ENCODE peak calls at places on chromosomes 6 and 20, in five cellular contexts. One of them, this sample, is unnamed.

GRCh38 chr20:22949710-22950109 is 85.4 kb upstream of the SSTR4 start:
- DNase-seq in GM20000: no peak
- DNase-seq in activated T-helper 1 cell treated with Interleukin-2 at 50 U/mL for 16 hours: no peak
- DNase-seq in left colon: no peak
- DNase-seq in fibroblast of the aortic adventitia: no peak
- DNase-seq in this sample: no peak

GRCh38 chr6:148044261-148044731 is 298.3 kb upstream of the SASH1 start:
- DNase-seq in GM20000: no peak
- DNase-seq in activated T-helper 1 cell treated with Interleukin-2 at 50 U/mL for 16 hours: no peak
- DNase-seq in left colon: no peak
- DNase-seq in fibroblast of the aortic adventitia: no peak
- DNase-seq in this sample: no peak

GRCh38 chr6:53369876-53370515 is 21.2 kb upstream of the ELOVL5 start:
- DNase-seq in GM20000: no peak
- DNase-seq in activated T-helper 1 cell treated with Interleukin-2 at 50 U/mL for 16 hours: no peak
- DNase-seq in left colon: no peak
- DNase-seq in fibroblast of the aortic adventitia: no peak
- DNase-seq in this sample: no peak

GRCh38 chr6:13375360-13375878 is 47.1 kb upstream of the TBC1D7 start:
- DNase-seq in GM20000: peak
- DNase-seq in activated T-helper 1 cell treated with Interleukin-2 at 50 U/mL for 16 hours: no peak
- DNase-seq in left colon: no peak
- DNase-seq in fibroblast of the aortic adventitia: no peak
- DNase-seq in this sample: no peak

GRCh38 chr20:52192296-52193007 is 873 bp upstream of the ZFP64 start:
- DNase-seq in GM20000: peak
- DNase-seq in activated T-helper 1 cell treated with Interleukin-2 at 50 U/mL for 16 hours: no peak
- DNase-seq in left colon: no peak
- DNase-seq in fibroblast of the aortic adventitia: peak
- DNase-seq in this sample: peak

GRCh38 chr6:117711369-117711768 is 36.1 kb downstream of the NUS1 start:
- DNase-seq in GM20000: no peak
- DNase-seq in activated T-helper 1 cell treated with Interleukin-2 at 50 U/mL for 16 hours: no peak
- DNase-seq in left colon: no peak
- DNase-seq in fibroblast of the aortic adventitia: no peak
- DNase-seq in this sample: peak

GRCh38 chr20:14489544-14489943 is 152.1 kb upstream of the FLRT3 start:
- DNase-seq in GM20000: no peak
- DNase-seq in activated T-helper 1 cell treated with Interleukin-2 at 50 U/mL for 16 hours: no peak
- DNase-seq in left colon: no peak
- DNase-seq in fibroblast of the aortic adventitia: no peak
- DNase-seq in this sample: no peak

GRCh38 chr6:2876210-2877056 is 26.7 kb downstream of the SERPINB9 start:
- DNase-seq in GM20000: peak
- DNase-seq in activated T-helper 1 cell treated with Interleukin-2 at 50 U/mL for 16 hours: no peak
- DNase-seq in left colon: peak
- DNase-seq in fibroblast of the aortic adventitia: peak
- DNase-seq in this sample: peak

GRCh38 chr6:34510299-34510698 is 44.4 kb downstream of the PACSIN1 start:
- DNase-seq in GM20000: no peak
- DNase-seq in activated T-helper 1 cell treated with Interleukin-2 at 50 U/mL for 16 hours: no peak
- DNase-seq in left colon: no peak
- DNase-seq in fibroblast of the aortic adventitia: no peak
- DNase-seq in this sample: no peak

GRCh38 chr20:4113546-4113945 is 98.2 kb upstream of the RNF24 start:
- DNase-seq in GM20000: no peak
- DNase-seq in activated T-helper 1 cell treated with Interleukin-2 at 50 U/mL for 16 hours: no peak
- DNase-seq in left colon: no peak
- DNase-seq in fibroblast of the aortic adventitia: no peak
- DNase-seq in this sample: peak

GRCh38 chr6:39225946-39226437 is 3.3 kb downstream of the KCNK5 start:
- DNase-seq in GM20000: peak
- DNase-seq in activated T-helper 1 cell treated with Interleukin-2 at 50 U/mL for 16 hours: peak
- DNase-seq in left colon: no peak
- DNase-seq in fibroblast of the aortic adventitia: no peak
- DNase-seq in this sample: no peak

GRCh38 chr6:106339334-106340029 is 13.9 kb upstream of the ATG5 start:
- DNase-seq in GM20000: peak
- DNase-seq in activated T-helper 1 cell treated with Interleukin-2 at 50 U/mL for 16 hours: no peak
- DNase-seq in left colon: peak
- DNase-seq in fibroblast of the aortic adventitia: peak
- DNase-seq in this sample: peak

GRCh38 chr20:59645761-59646171 is 41.4 kb downstream of the PHACTR3 start:
- DNase-seq in GM20000: no peak
- DNase-seq in activated T-helper 1 cell treated with Interleukin-2 at 50 U/mL for 16 hours: no peak
- DNase-seq in left colon: no peak
- DNase-seq in fibroblast of the aortic adventitia: no peak
- DNase-seq in this sample: no peak

GRCh38 chr6:46909371-46909770 is 12.4 kb downstream of the ADGRF5 start:
- DNase-seq in GM20000: no peak
- DNase-seq in activated T-helper 1 cell treated with Interleukin-2 at 50 U/mL for 16 hours: no peak
- DNase-seq in left colon: no peak
- DNase-seq in fibroblast of the aortic adventitia: no peak
- DNase-seq in this sample: no peak

GRCh38 chr6:37717836-37718251 is 20.2 kb upstream of the MDGA1 start:
- DNase-seq in GM20000: no peak
- DNase-seq in activated T-helper 1 cell treated with Interleukin-2 at 50 U/mL for 16 hours: no peak
- DNase-seq in left colon: no peak
- DNase-seq in fibroblast of the aortic adventitia: peak
- DNase-seq in this sample: no peak

GRCh38 chr20:3088031-3088430 is 3.5 kb upstream of the AVP start:
- DNase-seq in GM20000: no peak
- DNase-seq in activated T-helper 1 cell treated with Interleukin-2 at 50 U/mL for 16 hours: no peak
- DNase-seq in left colon: no peak
- DNase-seq in fibroblast of the aortic adventitia: no peak
- DNase-seq in this sample: no peak

GRCh38 chr20:45905505-45906079 is 6.4 kb downstream of the PLTP start:
- DNase-seq in GM20000: no peak
- DNase-seq in activated T-helper 1 cell treated with Interleukin-2 at 50 U/mL for 16 hours: no peak
- DNase-seq in left colon: no peak
- DNase-seq in fibroblast of the aortic adventitia: peak
- DNase-seq in this sample: no peak

GRCh38 chr20:37111926-37112455 is 16.2 kb upstream of the RBL1 start:
- DNase-seq in GM20000: no peak
- DNase-seq in activated T-helper 1 cell treated with Interleukin-2 at 50 U/mL for 16 hours: no peak
- DNase-seq in left colon: no peak
- DNase-seq in fibroblast of the aortic adventitia: no peak
- DNase-seq in this sample: no peak

GRCh38 chr20:40276291-40276690 is 412.7 kb downstream of the MAFB start:
- DNase-seq in GM20000: no peak
- DNase-seq in activated T-helper 1 cell treated with Interleukin-2 at 50 U/mL for 16 hours: no peak
- DNase-seq in left colon: no peak
- DNase-seq in fibroblast of the aortic adventitia: peak
- DNase-seq in this sample: no peak

GRCh38 chr20:10185741-10186558 is 32.7 kb upstream of the SNAP25 start:
- DNase-seq in GM20000: no peak
- DNase-seq in activated T-helper 1 cell treated with Interleukin-2 at 50 U/mL for 16 hours: no peak
- DNase-seq in left colon: no peak
- DNase-seq in fibroblast of the aortic adventitia: peak
- DNase-seq in this sample: peak